ENCODE peak calls at places on chromosomes 7 and 10, in four cellular contexts. V, J, U and K are unnamed samples. For H3K27me3, the result is how much of the 10 kb centered on the place peaks cover.

GRCh38 chr7:142562688-142563087 is 186.6 kb upstream of the PRSS1 start:
- DNase-seq in J (no peak), U (no peak), V (no peak), K (no peak)

GRCh38 chr10:125149278-125150047 is 10.9 kb downstream of the CTBP2 start:
- DNase-seq in V (no peak), J (peak), U (no peak), K (no peak)

GRCh38 chr7:66052447-66052846 is 23.2 kb upstream of the ASL start:
- DNase-seq in J (no peak), V (no peak), U (no peak), K (no peak)

GRCh38 chr10:44724415-44725174 is 186.5 kb upstream of the TMEM72 start:
- DNase-seq in V (no peak), U (no peak), J (no peak), K (no peak)

GRCh38 chr7:137360087-137360679 is 16.6 kb upstream of the PTN start:
- DNase-seq in V (no peak), U (no peak), J (no peak), K (no peak)

GRCh38 chr7:36677769-36678435 is 46.4 kb downstream of the AOAH start:
- DNase-seq in V (no peak), U (no peak), J (no peak), K (no peak)

GRCh38 chr7:96013836-96014235 is 241.5 kb downstream of the DYNC1I1 start:
- DNase-seq in U (no peak), J (no peak), V (no peak), K (no peak)

GRCh38 chr10:71217266-71218045 is 5.1 kb downstream of the UNC5B start:
- DNase-seq in J (no peak), V (no peak), U (peak), K (no peak)

GRCh38 chr10:132389631-132390454 is 7.2 kb upstream of the PWWP2B start:
- DNase-seq in J (no peak), V (no peak), U (no peak), K (peak)

GRCh38 chr10:1022413-1022812 is 3.2 kb downstream of the IDI2 start:
- DNase-seq in V (peak), J (no peak), U (no peak), K (peak)

GRCh38 chr7:19118896-19119301 is 1.5 kb upstream of the TWIST1 start:
- DNase-seq in J (no peak), U (peak), V (no peak), K (peak)

GRCh38 chr7:70693690-70694356 is 438.1 kb upstream of the GALNT17 start:
- DNase-seq in V (peak), J (no peak), U (peak), K (peak)

GRCh38 chr7:28984631-28985030 is 26.5 kb upstream of the TRIL start:
- DNase-seq in V (no peak), U (peak), J (no peak), K (no peak)

GRCh38 chr7:157426463-157427301 is 89.9 kb downstream of the DNAJB6 start:
- DNase-seq in J (no peak), U (no peak), V (no peak), K (no peak)

GRCh38 chr10:93261089-93261488 is 187.4 kb downstream of the CYP26A1 start:
- DNase-seq in J (no peak), U (no peak), V (no peak), K (no peak)

GRCh38 chr10:102413053-102413705 is 5.4 kb downstream of the PSD start:
- DNase-seq in U (peak), J (no peak), V (no peak), K (peak)

GRCh38 chr10:117647306-117647705 is 104.8 kb downstream of the EMX2 start:
- DNase-seq in U (no peak), J (no peak), V (no peak), K (no peak)

GRCh38 chr7:16027396-16027795 is 340.9 kb upstream of the MEOX2 start:
- DNase-seq in V (no peak), U (no peak), J (no peak), K (no peak)

GRCh38 chr7:14430921-14431320 is 441.5 kb upstream of the ETV1 start:
- DNase-seq in U (no peak), J (no peak), V (no peak), K (no peak)
- H3K4me3 ChIP-seq in U (no peak), J (no peak), V (no peak), K (no peak)

DNA sequence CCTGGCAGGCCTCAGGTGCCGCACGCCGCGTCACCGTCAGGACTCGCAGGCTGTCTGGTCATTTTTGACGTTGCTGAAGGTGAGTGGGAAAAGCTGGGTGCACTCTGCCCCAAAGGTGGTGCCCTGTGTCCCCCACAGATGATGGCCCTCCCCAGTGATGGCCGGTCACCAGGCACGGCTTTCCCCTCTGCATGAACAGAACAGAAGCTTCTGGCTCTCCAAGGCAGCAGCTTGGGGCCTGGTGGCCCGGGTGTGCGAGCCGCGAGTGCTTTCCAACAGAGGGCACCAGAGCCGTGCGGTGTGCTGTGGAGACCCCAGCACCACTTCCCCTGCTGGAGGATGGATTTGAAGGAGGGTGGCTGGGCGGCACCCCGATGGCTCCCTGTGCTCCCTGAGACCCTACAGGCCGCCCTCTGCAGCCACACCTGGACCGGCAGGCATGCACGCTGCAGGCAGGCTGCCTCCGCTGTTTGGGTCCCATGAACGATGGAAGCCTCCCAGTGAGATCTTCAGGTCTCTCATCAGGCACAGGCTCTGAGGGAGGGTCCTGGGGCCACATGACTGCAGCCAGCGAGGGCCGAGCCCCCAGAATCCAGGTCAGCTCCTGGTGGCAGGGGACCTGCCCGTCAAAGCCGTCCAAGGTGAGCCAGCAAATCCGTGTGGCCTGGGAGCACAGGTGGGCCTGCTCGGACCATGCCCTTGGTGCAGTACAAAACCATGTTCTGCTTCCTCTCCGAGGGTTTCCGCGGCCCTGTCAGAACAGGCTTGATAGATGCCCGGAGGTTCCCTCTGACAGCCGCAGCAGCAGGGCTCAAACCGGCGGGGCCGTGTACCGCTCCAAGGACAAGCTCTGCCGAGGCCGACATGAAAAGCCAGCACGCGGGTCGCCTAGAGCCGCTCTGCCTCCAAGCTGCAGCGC is 195.4 kb downstream of the EBF3 start:
- DNase-seq in J (no peak), U (no peak), V (no peak), K (peak)
- TF ChIP-seq CTCF in J (no peak), U (no peak), V (no peak), K (peak)

GRCh38 chr7:111559665-111560064 is 2.6 kb downstream of the IMMP2L start:
- DNase-seq in J (no peak), V (no peak), U (no peak), K (no peak)

GRCh38 chr7:111554086-111554485 is 8.2 kb downstream of the IMMP2L start:
- DNase-seq in U (no peak), V (no peak), J (no peak), K (no peak)

GRCh38 chr7:111558948-111559347 is 3.3 kb downstream of the IMMP2L start:
- DNase-seq in J (no peak), U (peak), V (no peak), K (no peak)

GRCh38 chr7:111560773-111561658 is 1.3 kb downstream of the IMMP2L start:
- DNase-seq in V (no peak), U (peak), J (no peak), K (no peak)

GRCh38 chr7:111556977-111557376 is 5.3 kb downstream of the IMMP2L start:
- DNase-seq in V (no peak), J (no peak), U (no peak), K (no peak)
- H3K27me3 ChIP-seq in V (under half), J (under half), U (under half), K (under half)

GRCh38 chr10:120980316-120980975 is 129.3 kb downstream of the WDR11 start:
- DNase-seq in J (no peak), V (no peak), U (no peak), K (no peak)

GRCh38 chr10:120978589-120979252 is 127.6 kb downstream of the WDR11 start:
- DNase-seq in V (no peak), J (no peak), U (no peak), K (peak)

GRCh38 chr10:120981601-120982381 is 130.6 kb downstream of the WDR11 start:
- DNase-seq in J (no peak), U (no peak), V (no peak), K (peak)

GRCh38 chr10:120977892-120978291 is 126.7 kb downstream of the WDR11 start:
- DNase-seq in U (no peak), V (no peak), J (no peak), K (no peak)

DNA sequence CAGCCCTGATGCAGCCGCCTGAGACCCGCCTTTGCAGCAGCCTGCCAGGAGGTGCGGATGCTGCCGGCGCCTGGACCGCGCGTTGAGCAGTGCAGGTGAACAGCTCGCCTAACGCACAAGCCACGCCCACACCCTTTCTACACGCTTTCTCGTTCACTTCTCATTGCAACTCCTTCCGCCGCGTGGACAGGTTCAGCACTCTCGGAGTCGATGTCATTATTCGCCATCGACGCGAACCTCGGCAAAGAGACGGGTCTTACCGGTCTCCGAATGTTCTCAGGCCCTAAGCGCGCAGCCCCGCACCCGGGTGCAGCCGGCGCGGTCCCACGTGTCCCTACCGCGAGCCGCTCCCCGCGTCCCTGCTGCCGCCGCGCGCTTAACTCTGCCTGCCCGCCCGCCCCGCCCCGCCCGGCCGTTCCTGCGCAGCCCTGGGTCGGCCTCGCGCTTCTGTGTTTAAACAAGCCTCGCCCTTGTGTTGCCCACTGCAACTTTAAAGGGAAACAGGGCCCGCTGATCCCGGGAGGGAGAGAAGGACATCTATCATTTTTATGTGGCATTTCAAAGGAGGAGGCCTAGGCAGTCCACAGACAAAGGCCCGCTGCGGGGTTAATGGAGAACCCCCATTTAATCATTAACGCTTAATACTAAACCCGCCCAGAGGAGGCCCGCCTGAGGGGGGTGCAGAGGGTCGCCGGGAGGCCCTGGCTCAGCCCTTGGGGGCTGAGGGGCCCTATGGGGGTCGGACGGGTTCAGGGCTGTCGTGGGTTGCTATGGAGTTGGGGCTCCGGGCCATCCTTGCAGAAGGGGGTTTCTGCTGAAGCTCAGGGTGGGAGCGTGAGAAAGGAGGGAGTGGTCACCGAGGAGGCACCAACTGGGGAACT is 128.5 kb downstream of the WDR11 start:
- DNase-seq in J (peak), U (peak), V (peak), K (peak)
- H3K4me3 ChIP-seq in J (peak), U (peak), V (peak), K (peak)

GRCh38 chr7:38318803-38319416 is 45.5 kb upstream of the TARP start:
- DNase-seq in U (peak), J (peak), V (peak), K (peak)
- TF ChIP-seq CTCF in U (peak), J (peak), V (peak), K (peak)

GRCh38 chr7:155811895-155812761 is at the start of gene SHH:
- DNase-seq in U (no peak), J (no peak), V (no peak), K (no peak)

GRCh38 chr7:155809947-155810606 is 2.2 kb downstream of the SHH start:
- DNase-seq in U (no peak), V (no peak), J (no peak), K (no peak)

GRCh38 chr7:155809332-155809946 is 2.8 kb downstream of the SHH start:
- DNase-seq in U (no peak), J (no peak), V (no peak), K (no peak)

GRCh38 chr7:155811560-155811894 is 736 bp downstream of the SHH start:
- DNase-seq in U (no peak), V (no peak), J (no peak), K (no peak)

GRCh38 chr7:155810607-155811559 is 1.4 kb downstream of the SHH start:
- DNase-seq in J (no peak), U (no peak), V (no peak), K (no peak)
- H3K27me3 ChIP-seq in J (under half), U (half or more), V (half or more), K (half or more)

GRCh38 chr10:49608925-49609282 is 1.2 kb upstream of the SLC18A3 start:
- DNase-seq in U (no peak), J (no peak), V (peak), K (peak)

GRCh38 chr10:49609283-49610014 is 661 bp upstream of the SLC18A3 start:
- DNase-seq in V (no peak), J (no peak), U (peak), K (peak)

GRCh38 chr10:49610735-49611165 is 640 bp downstream of the SLC18A3 start:
- DNase-seq in J (no peak), U (peak), V (no peak), K (no peak)

GRCh38 chr10:49611166-49611814 is 1.2 kb downstream of the SLC18A3 start:
- DNase-seq in J (no peak), U (no peak), V (peak), K (no peak)

GRCh38 chr10:49610015-49610734 is at the start of gene SLC18A3:
- DNase-seq in V (no peak), J (no peak), U (peak), K (peak)
- H3K4me3 ChIP-seq in V (peak), J (no peak), U (peak), K (peak)

DNA sequence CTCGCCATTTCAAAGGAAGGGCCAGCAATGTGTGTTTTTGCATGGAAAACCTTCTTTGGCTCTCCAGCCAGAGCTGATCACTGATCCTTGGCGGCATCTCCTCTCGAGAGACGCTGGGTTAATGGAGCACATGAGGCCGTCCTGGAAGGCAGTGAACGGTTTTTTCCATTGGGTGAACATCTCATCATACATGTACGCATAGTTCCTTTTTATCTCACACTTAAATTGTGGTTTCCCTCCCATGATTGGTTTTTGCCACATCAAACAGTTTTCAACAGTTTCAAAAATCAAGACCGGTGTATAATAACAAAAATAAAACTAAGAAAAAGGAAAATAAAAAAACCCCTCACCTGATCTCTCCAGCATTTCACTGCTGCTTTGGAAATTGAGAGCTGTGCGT is 276.4 kb downstream of the TCF7L2 start:
- DNase-seq in J (no peak), V (no peak), U (no peak), K (no peak)
- TF ChIP-seq CTCF in J (no peak), V (no peak), U (no peak), K (no peak)

DNA sequence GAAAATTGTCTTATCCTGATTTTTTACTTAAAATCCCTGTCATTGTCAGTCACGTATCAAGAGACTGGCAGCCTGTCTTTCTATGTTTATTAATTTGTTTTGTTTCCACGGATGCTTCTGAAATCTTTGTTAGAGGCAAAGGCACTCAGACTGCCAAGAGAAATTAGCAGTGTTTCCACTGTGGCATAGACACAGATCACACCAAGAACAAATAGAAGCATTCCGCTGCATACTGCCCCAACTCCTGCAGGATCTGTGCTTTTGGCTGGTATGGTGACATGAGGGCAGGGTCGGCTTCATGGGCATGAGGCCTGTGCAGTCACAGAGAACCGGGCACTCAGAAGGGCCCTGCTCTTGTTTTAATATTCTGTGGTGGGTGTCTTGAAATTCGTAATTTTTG is 18.4 kb downstream of the CLDN12 start:
- DNase-seq in V (no peak), J (no peak), U (no peak), K (no peak)
- H3K27me3 ChIP-seq in V (under half), J (under half), U (under half), K (under half)